ENCODE peak calls at places on chromosomes 5 and 9, in eight cellular contexts. U, H, O, A, B, M, Q and P are unnamed samples. For H3K4me1 and H3K9me3, the result is how much of the 10 kb centered on the place peaks cover.

GRCh38 chr5:95519681-95520080 is 35.1 kb downstream of the SKIC3 start:
- DNase-seq in U (no peak), H (no peak), O (no peak), A (no peak), B (no peak), M (no peak), Q (no peak), P (no peak)

GRCh38 chr5:59423021-59423420 is 470.5 kb downstream of the PDE4D start:
- DNase-seq in U (no peak), H (no peak), O (no peak), A (no peak), B (no peak), M (no peak), Q (no peak), P (no peak)

GRCh38 chr9:27763831-27764230 is 190.6 kb upstream of the C9orf72 start:
- DNase-seq in U (no peak), H (no peak), O (no peak), A (no peak), B (no peak), M (no peak), Q (no peak), P (no peak)

GRCh38 chr5:172496671-172497371 is 42.5 kb upstream of the SH3PXD2B start:
- DNase-seq in U (no peak), H (no peak), O (peak), A (peak), B (no peak), M (no peak), Q (no peak), P (no peak)

GRCh38 chr9:136546697-136547481 is 1.0 kb upstream of the NOTCH1 start:
- DNase-seq in U (peak), H (peak), O (peak), A (peak), B (peak), M (peak), Q (peak), P (peak)

GRCh38 chr9:126454250-126454649 is 127.6 kb downstream of the MVB12B start:
- DNase-seq in U (no peak), H (no peak), O (no peak), A (no peak), B (no peak), M (no peak), Q (no peak), P (no peak)

GRCh38 chr5:62509823-62510222 is 68.8 kb upstream of the LRRC70 start:
- DNase-seq in U (no peak), H (no peak), O (no peak), A (no peak), B (no peak), M (no peak), Q (no peak), P (no peak)

GRCh38 chr9:93815135-93815534 is 140.0 kb downstream of the BARX1 start:
- DNase-seq in U (no peak), H (no peak), O (no peak), A (no peak), B (no peak), M (no peak), Q (no peak), P (no peak)

GRCh38 chr9:88243736-88244135 is 105.5 kb upstream of the SPATA31C2 start:
- DNase-seq in U (peak), H (no peak), O (no peak), A (no peak), B (no peak), M (no peak), Q (no peak), P (no peak)

GRCh38 chr9:135144581-135145108 is 57.2 kb downstream of the OLFM1 start:
- DNase-seq in U (peak), H (no peak), O (no peak), A (no peak), B (no peak), M (no peak), Q (peak), P (no peak)

GRCh38 chr5:134141346-134142050 is 27.0 kb downstream of the TCF7 start:
- DNase-seq in U (peak), H (no peak), O (peak), A (no peak), B (no peak), M (no peak), Q (no peak), P (no peak)

GRCh38 chr5:103211858-103212500 is 46.6 kb upstream of the MACIR start:
- DNase-seq in U (no peak), H (no peak), O (no peak), A (no peak), B (no peak), M (no peak), Q (peak), P (no peak)

GRCh38 chr5:176810084-176810597 is at the start of gene UNC5A:
- DNase-seq in U (peak), H (peak), O (no peak), A (no peak), B (no peak), M (no peak), Q (peak), P (peak)

GRCh38 chr9:86706391-86706790 is 240.9 kb downstream of the GAS1 start:
- DNase-seq in U (no peak), H (no peak), O (no peak), A (no peak), B (no peak), M (no peak), Q (no peak), P (no peak)

GRCh38 chr5:50300878-50301277 is 140.2 kb downstream of the EMB start:
- DNase-seq in U (peak), H (no peak), O (no peak), A (no peak), B (no peak), M (no peak), Q (no peak), P (no peak)

DNA sequence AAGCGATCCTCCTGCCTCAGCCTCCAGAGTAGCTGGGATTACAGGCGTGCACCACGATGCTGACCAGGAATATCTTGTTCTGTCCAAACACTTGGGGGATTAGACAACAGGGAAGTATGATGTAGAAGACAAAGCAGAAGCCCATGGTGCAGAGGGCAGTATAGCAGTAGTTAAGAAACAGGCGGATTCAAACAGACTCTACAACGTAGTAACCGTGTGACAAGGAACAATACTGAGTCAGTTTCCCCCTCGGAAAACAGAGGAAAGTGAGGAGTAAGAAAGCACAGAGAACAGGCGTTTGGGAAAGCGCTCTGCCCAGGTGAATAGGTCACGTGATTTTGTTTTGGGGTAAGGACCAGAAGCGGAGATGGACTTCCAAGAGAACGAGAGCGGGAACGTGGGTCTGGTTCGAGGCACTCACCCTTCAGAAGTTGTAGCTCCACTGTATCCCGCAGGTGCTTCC is 337 bp downstream of the TRUB2 start:
- DNase-seq in U (no peak), H (no peak), O (no peak), A (no peak), B (no peak), M (no peak), Q (no peak), P (no peak)
- H3K27ac ChIP-seq in U (peak), H (no peak), O (peak), A (no peak), B (peak), M (peak), Q (peak), P (peak)

DNA sequence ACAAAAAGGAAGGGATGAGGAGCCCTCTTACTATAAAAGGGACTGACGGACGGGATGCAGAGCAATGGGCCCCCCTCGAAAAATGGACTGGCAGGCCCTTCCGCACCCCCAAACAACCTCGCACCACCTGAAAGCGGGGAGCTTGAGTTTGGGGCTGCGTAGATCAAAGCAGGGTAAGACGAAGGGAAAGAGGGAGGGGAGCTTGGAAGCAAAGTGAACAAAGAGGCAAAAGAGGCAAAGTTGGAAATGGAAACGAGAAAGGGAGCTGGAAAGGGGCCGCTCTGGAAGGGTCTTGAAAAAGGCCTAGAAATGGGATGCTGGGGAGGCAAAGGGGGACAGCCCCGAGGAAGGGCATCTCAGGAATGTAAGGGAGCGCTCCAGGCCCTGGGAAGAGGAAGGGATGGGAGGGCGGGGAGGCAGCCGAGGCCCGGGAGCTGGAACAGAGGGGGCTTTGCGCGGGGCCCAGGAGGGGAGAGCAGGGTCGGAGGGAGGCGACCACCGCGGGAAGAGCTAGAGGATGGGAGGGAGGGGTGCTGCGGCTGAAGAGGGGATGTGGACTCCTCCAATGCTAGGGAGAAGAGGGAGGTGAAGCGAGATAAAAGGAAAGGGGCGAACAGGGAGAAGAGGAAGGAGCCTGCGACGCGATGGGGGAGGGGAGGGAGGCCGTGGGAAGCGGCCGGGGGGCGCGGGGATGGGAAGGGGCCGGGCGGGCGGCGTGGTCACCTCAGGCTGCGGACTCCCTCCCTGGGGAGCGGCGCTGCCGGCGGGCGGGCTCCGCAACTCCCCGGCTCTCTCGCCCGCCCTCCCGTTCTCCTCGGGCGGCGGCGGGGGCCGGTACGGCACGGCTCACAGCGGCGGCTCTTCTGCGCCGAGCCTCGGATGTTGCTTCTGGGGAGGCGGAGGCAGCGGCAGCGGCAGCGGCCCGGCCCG is 580 bp downstream of the RNF145 start:
- DNase-seq in U (no peak), H (peak), O (peak), A (peak), B (peak), M (peak), Q (peak), P (no peak)
- H3K4me1 ChIP-seq in U (under half), H (under half), O (under half), A (under half), B (under half), M (under half), Q (half or more), P (under half)

GRCh38 chr5:145408048-145408341 is 427.1 kb downstream of the PRELID2 start:
- DNase-seq in U (no peak), H (no peak), O (no peak), A (no peak), B (no peak), M (no peak), Q (no peak), P (no peak)

GRCh38 chr5:145403959-145404358 is 431.2 kb downstream of the PRELID2 start:
- DNase-seq in U (peak), H (no peak), O (no peak), A (no peak), B (no peak), M (no peak), Q (no peak), P (no peak)

GRCh38 chr5:145407300-145408047 is 427.7 kb downstream of the PRELID2 start:
- DNase-seq in U (no peak), H (no peak), O (no peak), A (no peak), B (no peak), M (no peak), Q (no peak), P (no peak)
- H3K9me3 ChIP-seq in U (under half), H (under half), O (under half), A (under half), B (under half), M (under half), Q (under half), P (under half)

GRCh38 chr9:70389642-70390266 is 24.7 kb downstream of the KLF9 start:
- DNase-seq in U (peak), H (no peak), O (no peak), A (no peak), B (no peak), M (no peak), Q (no peak), P (no peak)
- H3K27ac ChIP-seq in U (no peak), H (no peak), O (peak), A (no peak), B (no peak), M (no peak), Q (no peak), P (no peak)

GRCh38 chr5:98309785-98310566 is 463.5 kb upstream of the RGMB start:
- DNase-seq in U (peak), H (no peak), O (no peak), A (no peak), B (no peak), M (no peak), Q (peak), P (no peak)
- H3K4me1 ChIP-seq in U (half or more), H (under half), O (under half), A (under half), B (under half), M (under half), Q (under half), P (under half)

DNA sequence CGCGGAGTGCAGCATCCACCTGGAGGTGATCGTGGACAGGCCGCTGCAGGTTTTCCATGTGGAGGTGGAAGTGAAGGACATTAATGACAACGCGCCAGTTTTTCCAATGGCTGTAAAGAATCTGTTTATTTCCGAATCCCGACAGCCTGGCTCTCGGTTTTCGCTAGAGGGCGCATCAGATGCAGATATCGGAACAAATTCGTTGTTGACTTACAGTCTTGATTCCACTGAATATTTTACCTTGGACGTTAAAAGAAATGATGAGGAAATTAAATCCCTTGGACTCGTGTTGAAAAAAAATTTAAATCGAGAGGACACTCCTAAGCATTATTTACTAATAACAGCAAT is 611 bp downstream of the PCDHA3 start:
- DNase-seq in U (no peak), H (no peak), O (no peak), A (no peak), B (no peak), M (no peak), Q (peak), P (no peak)
- H3K9me3 ChIP-seq in U (under half), H (under half), O (under half), A (under half), B (under half), M (under half), Q (under half), P (under half)

DNA sequence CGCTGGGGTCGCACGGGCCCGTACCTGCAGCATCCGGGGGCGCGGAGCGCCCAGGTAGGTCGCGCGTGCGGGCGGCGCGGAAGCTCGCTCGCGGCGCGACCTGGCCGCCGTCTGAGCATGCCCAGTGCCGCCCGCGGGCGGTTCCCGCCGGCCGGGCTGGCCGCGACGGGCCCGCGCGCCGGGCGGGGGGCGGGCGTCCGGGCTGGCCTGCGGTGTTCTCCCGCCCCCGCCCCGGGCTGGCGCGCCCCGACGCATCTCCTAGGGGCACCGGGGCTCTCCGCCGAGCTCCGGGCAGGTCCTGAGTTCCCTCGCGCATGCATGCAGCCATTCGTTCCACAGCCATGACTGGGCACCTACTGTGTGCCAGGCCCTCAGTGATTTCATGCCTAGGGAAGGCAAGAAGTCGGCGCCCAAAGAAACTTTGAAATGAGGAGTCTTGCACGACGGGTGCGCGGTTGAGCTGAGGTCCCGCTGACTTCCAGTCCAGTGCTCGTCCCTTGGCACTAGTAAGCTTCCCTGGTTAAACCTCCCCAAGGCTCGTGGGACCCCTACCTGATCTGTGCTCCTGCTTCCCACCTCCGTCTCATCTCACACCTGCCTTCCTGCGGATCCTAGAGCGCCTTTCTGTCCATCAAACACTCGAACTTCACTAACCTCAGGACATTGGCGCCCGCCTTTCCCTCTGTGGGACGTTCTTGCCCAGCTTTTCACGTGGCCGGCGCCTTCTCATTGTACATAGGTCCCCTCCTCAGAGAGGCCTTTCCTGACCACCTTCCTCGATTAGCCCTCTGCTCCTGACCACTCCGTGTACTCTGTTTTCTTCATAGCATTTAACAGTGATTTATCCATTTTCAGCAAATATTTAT is at the start of gene PTPN3:
- DNase-seq in U (peak), H (peak), O (no peak), A (no peak), B (no peak), M (peak), Q (no peak), P (no peak)
- H3K27ac ChIP-seq in U (no peak), H (no peak), O (no peak), A (peak), B (no peak), M (no peak), Q (no peak), P (no peak)

DNA sequence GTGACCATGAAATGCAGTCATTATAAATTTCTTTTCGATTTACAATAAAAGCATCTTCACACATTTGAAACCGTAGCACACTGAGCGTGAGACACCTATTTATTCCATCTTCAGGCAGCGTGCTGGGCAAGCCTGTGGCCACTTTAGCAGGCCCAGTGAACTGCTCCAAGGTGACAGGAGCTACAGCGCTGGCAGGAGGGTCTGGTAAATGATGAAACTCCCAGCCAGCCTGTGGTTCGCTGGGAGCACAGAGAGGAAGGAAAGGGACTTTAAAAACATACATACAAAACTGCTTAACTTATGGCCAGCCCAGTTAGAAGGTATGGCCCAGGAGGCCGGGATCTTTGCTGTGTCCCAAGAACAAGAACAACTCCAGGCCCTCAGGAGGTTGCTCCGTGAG is 5.1 kb downstream of the RAPGEF1 start:
- DNase-seq in U (no peak), H (no peak), O (no peak), A (no peak), B (no peak), M (no peak), Q (no peak), P (no peak)
- H3K4me1 ChIP-seq in U (half or more), H (under half), O (under half), A (under half), B (half or more), M (under half), Q (under half), P (half or more)